ENCODE peak calls at places on chromosomes 7 and 10, in four cellular contexts. A is psoas muscle, L is sigmoid colon, F is fibroblast of lung. N is an unnamed sample. For H3K27me3, the result is how much of the 10 kb centered on the place peaks cover.

GRCh38 chr10:44923611-44924010 is 12.5 kb downstream of the TMEM72 start:
- DNase-seq in A (no peak), L (no peak), F (no peak), N (no peak)

GRCh38 chr10:24351883-24352778 is 143.2 kb downstream of the KIAA1217 start:
- DNase-seq in A (no peak), L (no peak), F (peak), N (no peak)

GRCh38 chr10:66627156-66627555 is 298.7 kb upstream of the LRRTM3 start:
- DNase-seq in A (no peak), L (no peak), F (peak), N (peak)

GRCh38 chr7:39946693-39947092 is 3.4 kb upstream of the CDK13 start:
- DNase-seq in A (no peak), L (no peak), F (no peak), N (no peak)

GRCh38 chr10:99233680-99234018 is 2.0 kb downstream of the HPSE2 start:
- DNase-seq in A (no peak), L (no peak), F (no peak), N (no peak)

GRCh38 chr10:23918839-23919238 is 290.1 kb upstream of the KIAA1217 start:
- DNase-seq in A (no peak), L (no peak), F (peak), N (peak)

GRCh38 chr7:87414400-87415188 is 60.9 kb downstream of the ABCB4 start:
- DNase-seq in A (no peak), L (no peak), F (peak), N (no peak)

GRCh38 chr10:75648186-75648761 is 216.8 kb downstream of the LRMDA start:
- DNase-seq in A (no peak), L (no peak), F (no peak), N (no peak)

GRCh38 chr7:136441835-136442234 is 426.6 kb upstream of the CHRM2 start:
- DNase-seq in A (no peak), L (no peak), F (no peak), N (no peak)

GRCh38 chr10:48445932-48446331 is 139.5 kb downstream of the MAPK8 start:
- DNase-seq in A (no peak), L (no peak), F (no peak), N (no peak)

GRCh38 chr10:77391605-77392235 is 245.9 kb downstream of the KCNMA1 start:
- DNase-seq in A (peak), L (peak), F (peak), N (peak)

DNA sequence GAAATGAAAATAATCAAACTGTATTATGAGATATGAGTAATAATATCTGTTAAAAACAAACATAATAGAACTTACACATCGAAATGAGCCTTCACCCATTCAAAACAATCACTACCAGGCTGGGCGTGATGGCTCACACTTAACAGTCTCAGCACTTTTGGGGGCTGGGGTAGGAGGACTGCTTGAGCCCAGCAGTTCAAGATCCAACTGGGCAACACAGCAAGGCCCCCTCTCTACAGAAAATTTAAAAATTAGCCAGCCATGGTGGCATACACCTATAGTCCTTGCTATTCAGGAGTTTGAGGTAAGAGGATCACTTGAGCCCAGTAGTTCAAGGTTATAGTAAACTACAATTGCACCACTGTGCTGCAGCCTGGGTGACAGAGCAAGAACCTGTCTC is 75.8 kb downstream of the NT5C2 start:
- DNase-seq in A (no peak), L (no peak), F (no peak), N (no peak)
- TF ChIP-seq CTCF in A (no peak), L (no peak), F (no peak), N (no peak)

GRCh38 chr10:114239994-114240345 is 916 bp downstream of the VWA2 start:
- DNase-seq in A (no peak), L (no peak), F (no peak), N (no peak)
- H3K27me3 ChIP-seq in A (half or more), L (under half), F (under half), N (under half)

GRCh38 chr10:42755028-42755451 is 27.6 kb upstream of the BMS1 start:
- DNase-seq in A (peak), L (no peak), F (no peak), N (no peak)
- TF ChIP-seq CTCF in A (no peak), L (no peak), F (no peak), N (peak)

DNA sequence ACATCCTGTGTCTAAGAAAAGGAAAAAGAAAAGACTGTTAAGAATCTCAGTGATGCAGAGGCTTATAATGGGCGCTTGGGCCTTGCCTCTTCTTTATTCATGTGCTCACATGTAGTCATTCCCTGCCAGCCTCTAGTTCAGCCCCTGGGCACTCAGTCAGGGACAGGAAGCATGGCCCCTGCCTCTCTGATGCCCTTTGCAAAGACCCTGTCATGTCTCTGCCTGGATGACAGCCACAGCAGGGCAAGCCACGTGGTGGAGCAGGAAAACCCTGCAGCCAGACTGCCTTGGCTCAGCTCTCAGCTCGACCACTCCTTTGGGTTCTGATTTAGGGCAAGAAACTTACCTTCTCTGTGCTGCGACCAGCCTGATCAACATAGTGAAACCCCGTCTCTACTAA is 369.0 kb downstream of the RPS24 start:
- DNase-seq in A (no peak), L (peak), F (no peak), N (no peak)
- H3K27me3 ChIP-seq in A (under half), L (under half), F (under half), N (under half)

GRCh38 chr7:2804227-2804763 is 39.8 kb downstream of the GNA12 start:
- DNase-seq in A (no peak), L (no peak), F (no peak), N (no peak)
- TF ChIP-seq CTCF in A (no peak), L (no peak), F (no peak), N (peak)

GRCh38 chr10:100483876-100484666 is 21.3 kb downstream of the WNT8B start:
- DNase-seq in A (no peak), L (no peak), F (no peak), N (no peak)

GRCh38 chr10:100487529-100487928 is 24.7 kb downstream of the WNT8B start:
- DNase-seq in A (no peak), L (no peak), F (no peak), N (no peak)

GRCh38 chr10:100482834-100483185 is 20.0 kb downstream of the WNT8B start:
- DNase-seq in A (no peak), L (no peak), F (no peak), N (peak)

GRCh38 chr10:100485336-100485735 is 22.5 kb downstream of the WNT8B start:
- DNase-seq in A (no peak), L (no peak), F (no peak), N (no peak)

DNA sequence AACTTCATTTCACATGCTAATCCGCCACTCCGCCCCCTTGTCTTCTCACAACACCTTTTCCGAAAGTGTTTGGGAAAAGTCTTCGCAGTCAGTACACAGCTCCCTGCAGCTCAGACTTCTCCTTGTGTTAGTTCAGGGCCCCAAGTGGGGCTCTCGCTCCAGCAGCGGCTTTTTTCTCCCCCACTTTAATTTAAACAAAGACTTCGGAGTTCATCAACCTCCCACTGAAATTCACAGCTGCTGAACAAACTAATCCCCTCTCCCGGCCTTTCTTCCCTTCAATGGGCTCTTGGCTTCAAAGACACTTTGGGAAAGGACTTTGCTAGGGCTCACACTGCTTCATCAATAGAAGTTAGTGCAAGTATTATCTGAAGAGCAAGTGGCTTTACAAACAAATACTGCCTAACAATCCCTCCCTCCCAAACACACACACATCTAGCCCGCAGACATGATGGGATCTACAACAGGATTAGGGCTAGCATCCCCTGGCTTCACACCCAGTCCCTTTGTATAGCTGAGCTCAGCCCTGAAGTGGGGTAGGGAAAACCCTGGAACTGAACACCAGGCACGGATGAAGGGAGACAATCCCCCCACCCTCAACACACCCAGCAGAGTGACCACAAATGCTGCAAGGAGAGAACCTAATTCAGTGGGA is 23.2 kb downstream of the WNT8B start:
- DNase-seq in A (no peak), L (no peak), F (no peak), N (no peak)
- H3K27me3 ChIP-seq in A (under half), L (under half), F (under half), N (under half)

DNA sequence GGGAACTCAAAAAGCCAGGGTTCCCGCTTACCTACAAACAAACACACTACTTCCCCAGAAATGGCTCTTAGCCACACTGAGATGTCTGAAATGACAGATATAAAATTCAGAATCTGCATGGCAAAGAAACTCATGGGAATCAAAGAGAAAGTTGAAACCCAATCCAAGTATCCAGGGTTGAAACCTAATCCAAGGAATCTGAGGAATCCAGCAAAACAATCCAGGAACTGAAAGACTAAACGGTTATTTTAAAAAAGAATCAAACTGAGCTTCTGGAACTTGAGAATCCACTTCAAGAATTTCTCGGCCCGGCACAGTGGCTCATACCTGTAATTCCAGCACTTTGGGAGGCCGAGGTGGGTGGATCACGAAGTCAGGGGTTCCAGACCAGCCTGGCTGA is 568.8 kb downstream of the POM121L12 start:
- DNase-seq in A (no peak), L (no peak), F (peak), N (no peak)
- TF ChIP-seq CTCF in A (no peak), L (no peak), F (no peak), N (no peak)

N was measured in foreskin keratinocyte.